ENCODE peak calls at places on chromosomes 3 and 15, in eight cellular contexts. I is activated CD8-positive, alpha-beta T cell treated with anti-CD3 and anti-CD28 coated beads for 36 hours; D is DMS153; S is NCI-H460; W is SJSA1; O is non-pigmented ciliary epithelial cell; V is amniotic stem cell; K is H9. G is an unnamed sample.

GRCh38 chr15:95017950-95018349 is 786.6 kb downstream of the MCTP2 start:
- DNase-seq in S (no peak), K (peak; percentile 44), D (no peak), V (no peak), W (peak; percentile 67), O (no peak), I (no peak), G (no peak)

GRCh38 chr3:116135462-116135861 is 309.8 kb downstream of the LSAMP start:
- DNase-seq in S (no peak), V (no peak), W (no peak), K (no peak), D (no peak), O (no peak), I (no peak), G (no peak)

GRCh38 chr3:134064081-134064480 is 34.4 kb upstream of the SLCO2A1 start:
- DNase-seq in V (no peak), W (peak; percentile 21), O (no peak), K (no peak), I (no peak), S (no peak), D (no peak), G (no peak)

GRCh38 chr3:23221136-23221535 is 18.0 kb downstream of the UBE2E2 start:
- DNase-seq in S (no peak), I (no peak), D (no peak), V (no peak), W (no peak), K (no peak), O (no peak), G (no peak)

GRCh38 chr3:15601399-15602145 is at the start of the genes BTD and HACL1:
- DNase-seq in K (peak; percentile 99), S (peak; percentile 98), O (peak; percentile 97), I (peak; percentile 99), V (no peak), W (peak; percentile 98), D (no peak), G (no peak)

GRCh38 chr15:65795663-65796201 is 3.6 kb upstream of the DENND4A start:
- DNase-seq in I (no peak), V (no peak), K (no peak), S (no peak), D (no peak), O (no peak), W (no peak), G (no peak)

GRCh38 chr15:35071071-35071470 is 14.0 kb downstream of the NANOGP8 start:
- DNase-seq in D (no peak), O (no peak), S (no peak), V (no peak), I (no peak), K (no peak), W (no peak), G (no peak)

GRCh38 chr3:122985539-122985938 is 42.0 kb downstream of the SEMA5B start:
- DNase-seq in O (no peak), S (no peak), W (no peak), K (peak; percentile 56), D (no peak), I (no peak), V (no peak), G (no peak)

GRCh38 chr3:66489577-66489976 is 11.2 kb downstream of the LRIG1 start:
- DNase-seq in O (no peak), V (no peak), W (no peak), I (peak; percentile 70), K (no peak), D (no peak), S (no peak), G (no peak)

GRCh38 chr3:121998588-121999473 is 23.2 kb downstream of the ILDR1 start:
- DNase-seq in I (no peak), S (no peak), V (no peak), O (no peak), D (no peak), K (no peak), W (no peak), G (no peak)

GRCh38 chr3:71753716-71754609 is at the start of gene GPR27:
- DNase-seq in K (peak; percentile 56), V (no peak), O (no peak), D (peak; percentile 5), S (no peak), W (no peak), I (peak; percentile 28), G (peak; percentile 60)

GRCh38 chr3:157514371-157514919 is 11.2 kb upstream of the VEPH1 start:
- DNase-seq in O (no peak), S (no peak), K (no peak), V (no peak), W (no peak), I (no peak), D (no peak), G (no peak)

GRCh38 chr3:115548611-115549010 is 74.7 kb upstream of the GAP43 start:
- DNase-seq in O (no peak), D (no peak), S (no peak), I (no peak), V (no peak), K (no peak), W (no peak), G (no peak)

GRCh38 chr3:123618076-123618703 is 33.3 kb upstream of the HACD2 start:
- DNase-seq in I (no peak), S (no peak), D (no peak), V (no peak), W (no peak), K (no peak), O (no peak), G (no peak)

GRCh38 chr3:68468695-68469375 is 463.5 kb downstream of the TAFA4 start:
- DNase-seq in W (no peak), O (no peak), I (no peak), D (no peak), S (no peak), V (no peak), K (no peak), G (no peak)

GRCh38 chr3:3081659-3082546 is 28.3 kb downstream of the IL5RA start:
- DNase-seq in V (no peak), D (no peak), O (no peak), S (no peak), K (no peak), W (no peak), I (no peak), G (no peak)

GRCh38 chr3:46908294-46908985 is 30.9 kb downstream of the PTH1R start:
- DNase-seq in V (no peak), O (peak; percentile 38), S (no peak), I (no peak), D (no peak), K (no peak), W (no peak), G (no peak)

GRCh38 chr15:101105059-101105851 is 146.6 kb downstream of the CHSY1 start:
- DNase-seq in O (no peak), K (no peak), V (no peak), D (no peak), I (no peak), W (no peak), S (no peak), G (no peak)

GRCh38 chr3:9169951-9170850 is 79.2 kb downstream of the SRGAP3 start:
- DNase-seq in S (no peak), V (no peak), K (no peak), W (no peak), D (no peak), O (no peak), I (peak; percentile 50), G (no peak)

GRCh38 chr3:12662593-12663310 is 1.2 kb downstream of the RAF1 start:
- DNase-seq in D (no peak), W (peak; percentile 46), I (peak; percentile 45), K (no peak), V (no peak), O (no peak), S (no peak), G (peak; percentile 48)

GRCh38 chr15:74304459-74304858 is 63.0 kb downstream of the CYP11A1 start:
- DNase-seq in V (no peak), W (no peak), K (no peak), O (no peak), I (no peak), S (no peak), D (no peak), G (no peak)

GRCh38 chr15:55555089-55555488 is 33.1 kb downstream of the PYGO1 start:
- DNase-seq in W (no peak), S (no peak), O (no peak), D (no peak), I (no peak), V (no peak), K (no peak), G (no peak)

GRCh38 chr3:177827517-177828249 is 630.4 kb upstream of the TBL1XR1 start:
- DNase-seq in D (no peak), S (peak; percentile 13), K (no peak), I (no peak), O (peak; percentile 84), W (no peak), V (peak; percentile 21), G (peak; percentile 7)

GRCh38 chr15:67731112-67731761 is 94.1 kb upstream of the SKOR1 start:
- DNase-seq in V (no peak), K (no peak), S (no peak), I (no peak), O (no peak), W (no peak), D (no peak), G (no peak)

GRCh38 chr3:185715091-185715490 is 109.8 kb downstream of the IGF2BP2 start:
- DNase-seq in W (peak; percentile 48), V (no peak), S (no peak), I (no peak), K (peak; percentile 67), D (no peak), O (no peak), G (no peak)

GRCh38 chr3:184178522-184179138 is 4.0 kb downstream of the AP2M1 start:
- DNase-seq in S (no peak), I (no peak), O (no peak), V (no peak), K (no peak), W (no peak), D (no peak), G (no peak)

GRCh38 chr3:119293761-119294401 is at the start of gene ARHGAP31:
- DNase-seq in W (peak; percentile 72), V (no peak), I (peak; percentile 93), O (no peak), D (no peak), K (peak; percentile 73), S (no peak), G (peak; percentile 72)

GRCh38 chr15:89770041-89770440 is 6.1 kb upstream of the MESP2 start:
- DNase-seq in K (no peak), I (no peak), O (no peak), S (no peak), D (no peak), W (no peak), V (no peak), G (no peak)

GRCh38 chr3:44355634-44356033 is 17.1 kb downstream of the TCAIM start:
- DNase-seq in S (no peak), W (no peak), K (no peak), I (no peak), D (no peak), V (peak; percentile 39), O (peak; percentile 73), G (peak; percentile 79)

GRCh38 chr3:78368576-78369345 is 1328.9 kb downstream of the ROBO2 start:
- DNase-seq in W (no peak), I (no peak), S (no peak), D (peak; percentile 10), K (no peak), O (no peak), V (no peak), G (no peak)